ENCODE peak calls at places on chromosomes 16 and 17, in five cellular contexts. W is tibial artery; O is tibial nerve; Z is brain microvascular endothelial cell; D is CD8-positive, alpha-beta T cell. E is an unnamed sample.

GRCh38 chr16:57422026-57422944 is 17.7 kb downstream of the CCL17 start:
- DNase-seq in Z (peak), W (peak), O (peak), D (no peak), E (no peak)

GRCh38 chr17:79836952-79837887 is 2.0 kb downstream of the CBX4 start:
- DNase-seq in Z (peak), O (no peak), D (peak), W (peak), E (no peak)

GRCh38 chr17:48610282-48611211 is at the start of gene HOXB7:
- DNase-seq in O (peak), D (peak), Z (no peak), W (peak), E (no peak)

GRCh38 chr17:66654341-66654740 is 180.6 kb upstream of the CACNG5 start:
- DNase-seq in D (no peak), Z (peak), O (no peak), W (no peak), E (no peak)

GRCh38 chr16:19524866-19525723 is 1.4 kb downstream of the CCP110 start:
- DNase-seq in W (no peak), O (no peak), Z (no peak), D (no peak), E (no peak)

GRCh38 chr16:86022381-86022960 is 123.5 kb downstream of the IRF8 start:
- DNase-seq in W (no peak), Z (no peak), O (no peak), D (no peak), E (peak)

GRCh38 chr17:78306913-78307312 is 53.0 kb downstream of the SOCS3 start:
- DNase-seq in O (no peak), W (no peak), Z (no peak), D (no peak), E (no peak)

GRCh38 chr17:43363181-43363925 is 35.4 kb upstream of the ARL4D start:
- DNase-seq in W (no peak), D (no peak), Z (no peak), O (no peak), E (no peak)

GRCh38 chr16:76910931-76911330 is 280.1 kb upstream of the MON1B start:
- DNase-seq in W (no peak), O (no peak), Z (peak), D (no peak), E (no peak)

DNA sequence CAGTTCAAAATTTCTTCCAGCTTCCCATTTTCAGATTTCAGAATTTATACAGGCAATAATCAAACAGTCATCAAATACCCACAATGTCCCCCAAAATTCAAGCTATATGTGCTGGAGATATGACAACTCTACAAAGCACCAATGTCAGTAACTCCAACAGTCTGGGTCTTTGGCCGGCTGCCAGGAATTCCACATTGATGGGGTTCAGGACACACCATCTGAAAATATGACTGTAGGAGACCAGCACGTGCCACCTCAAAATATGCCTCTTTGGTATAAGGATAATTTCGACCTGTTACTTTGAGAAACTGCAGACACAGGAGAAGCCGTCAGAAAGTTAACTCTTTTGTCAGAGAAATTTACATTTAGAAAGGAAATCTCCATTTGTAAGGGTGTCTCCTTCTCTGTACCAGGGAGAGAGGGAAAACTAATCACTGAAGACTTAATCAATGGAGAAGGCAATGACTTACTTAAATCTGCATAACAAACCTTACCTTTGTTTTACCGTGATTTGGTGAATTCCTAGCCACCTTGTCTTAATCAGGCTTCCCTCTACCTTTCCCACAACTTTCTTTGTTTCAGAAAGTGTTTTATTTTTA is 594.3 kb upstream of the CDH5 start:
- DNase-seq in Z (no peak), O (no peak), D (no peak), W (no peak), E (no peak)
- H3K4me3 ChIP-seq in Z (no peak), O (no peak), D (no peak), W (no peak), E (no peak)

GRCh38 chr17:40678902-40679522 is 14.0 kb upstream of the KRT222 start:
- DNase-seq in W (no peak), O (no peak), D (no peak), Z (no peak), E (no peak)
- TF ChIP-seq CTCF in W (no peak), O (no peak), D (no peak), Z (no peak), E (no peak)

GRCh38 chr16:81860867-81861266 is 81.8 kb downstream of the PLCG2 start:
- DNase-seq in Z (no peak), D (no peak), O (no peak), W (no peak), E (no peak)
- H3K27ac ChIP-seq in Z (no peak), D (no peak), O (peak), W (no peak), E (no peak)

GRCh38 chr16:2784536-2785100 is 2.7 kb downstream of the PRSS33 start:
- DNase-seq in Z (no peak), W (no peak), O (no peak), D (no peak), E (peak)
- H3K4me3 ChIP-seq in Z (no peak), W (no peak), O (peak), D (peak), E (peak)

GRCh38 chr17:32264140-32264799 is 1.4 kb upstream of the RHBDL3 start:
- DNase-seq in W (no peak), Z (no peak), O (no peak), D (no peak), E (no peak)
- TF ChIP-seq CTCF in W (no peak), Z (peak), O (no peak), D (no peak), E (no peak)

GRCh38 chr17:1597861-1598342 is 30.7 kb downstream of the SLC43A2 start:
- DNase-seq in Z (no peak), D (no peak), O (no peak), W (no peak), E (no peak)
- H3K27ac ChIP-seq in Z (no peak), D (no peak), O (no peak), W (no peak), E (no peak)

DNA sequence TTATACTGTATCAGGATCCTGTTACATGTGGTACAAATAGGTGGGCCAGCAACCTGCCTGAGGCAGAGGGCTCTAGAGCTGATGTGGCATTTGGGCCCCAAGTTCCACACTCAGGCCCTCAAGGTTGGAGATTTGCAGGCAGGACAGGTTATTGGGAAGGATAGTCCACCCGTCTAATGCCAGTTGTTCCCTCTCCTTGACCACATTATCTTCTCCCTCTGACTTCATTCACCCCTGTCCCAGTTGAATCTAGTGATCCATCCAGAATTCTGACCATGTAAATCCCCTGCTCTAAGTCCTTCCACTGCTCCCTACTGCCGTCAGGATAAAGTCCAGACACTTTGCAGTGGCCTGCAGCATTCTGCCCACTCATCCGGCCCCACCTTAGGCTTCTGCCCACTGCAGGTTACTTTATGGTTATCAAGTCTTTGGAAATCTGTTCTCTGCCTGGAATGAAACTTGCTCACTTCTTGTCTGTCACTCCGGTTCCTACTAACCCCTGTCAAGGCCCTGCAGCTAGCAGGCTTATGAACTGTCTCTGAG is 1.9 kb upstream of the NFATC3 start:
- DNase-seq in D (no peak), Z (no peak), O (no peak), W (no peak), E (no peak)
- H3K4me3 ChIP-seq in D (no peak), Z (no peak), O (no peak), W (no peak), E (no peak)

GRCh38 chr17:37432671-37433070 is 26.0 kb downstream of the TADA2A start:
- DNase-seq in W (no peak), O (no peak), D (no peak), Z (no peak), E (no peak)

GRCh38 chr17:37440424-37440823 is 33.7 kb downstream of the TADA2A start:
- DNase-seq in D (no peak), O (no peak), W (no peak), Z (no peak), E (no peak)

DNA sequence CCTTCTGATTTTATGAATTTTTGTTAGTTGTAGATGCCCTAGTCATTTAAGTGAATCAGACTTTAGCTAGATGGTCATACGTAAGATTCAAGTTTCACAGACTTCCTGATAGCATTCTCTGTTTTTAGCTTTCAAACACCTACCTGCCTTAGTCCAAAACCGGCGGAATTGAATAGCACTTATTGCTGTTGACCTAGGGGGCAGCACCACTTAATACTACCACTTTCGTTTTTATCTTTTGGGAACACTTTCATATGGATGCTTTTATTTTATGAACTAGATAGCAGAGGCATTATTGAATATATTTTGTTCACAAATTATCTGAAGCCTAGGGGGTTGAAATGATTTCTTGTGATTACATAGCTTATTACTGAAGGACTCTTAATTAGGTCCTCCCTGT is 31.5 kb downstream of the TADA2A start:
- DNase-seq in W (no peak), D (no peak), Z (no peak), O (no peak), E (no peak)
- TF ChIP-seq CTCF in W (no peak), D (no peak), Z (peak), O (no peak), E (no peak)

GRCh38 chr16:12062343-12063003 is 85.9 kb downstream of the SNX29 start:
- DNase-seq in D (no peak), Z (peak), O (peak), W (peak), E (peak)
- H3K27ac ChIP-seq in D (no peak), Z (peak), O (peak), W (peak), E (peak)

E was measured in coronary artery.